ENCODE peak calls at places on chromosomes 13 and 19, in four cellular contexts. G is neural progenitor cell, W is PC-3, Z is GM23248. J is an unnamed sample.

GRCh38 chr13:84831666-84832657 is 949.7 kb upstream of the SLITRK1 start:
- DNase-seq in Z (no peak), W (no peak), G (no peak), J (no peak)

GRCh38 chr13:113906566-113906965 is 42.7 kb upstream of the GAS6 start:
- DNase-seq in W (no peak), Z (peak; percentile 21), G (no peak), J (no peak)

GRCh38 chr13:113049521-113049941 is 56.1 kb upstream of the F7 start:
- DNase-seq in W (no peak), Z (peak; percentile 17), G (no peak), J (no peak)

GRCh38 chr13:20521388-20521787 is 4.3 kb downstream of the CRYL1 start:
- DNase-seq in G (no peak), Z (no peak), W (no peak), J (no peak)

GRCh38 chr19:55593096-55593772 is 6.1 kb downstream of the FIZ1 start:
- DNase-seq in G (no peak), Z (no peak), W (no peak), J (no peak)

GRCh38 chr19:566403-566802 is 6.0 kb upstream of the BSG start:
- DNase-seq in G (no peak), W (no peak), Z (peak; percentile 56), J (no peak)

GRCh38 chr13:75518439-75519088 is 19.1 kb downstream of the COMMD6 start:
- DNase-seq in G (no peak), W (no peak), Z (no peak), J (no peak)

GRCh38 chr19:47503130-47503822 is 11.6 kb downstream of the NAPA start:
- DNase-seq in W (no peak), Z (no peak), G (no peak), J (no peak)

GRCh38 chr13:62305758-62306157 is 890.1 kb upstream of the PCDH20 start:
- DNase-seq in Z (no peak), W (no peak), G (peak; percentile 8), J (peak; percentile 58)

GRCh38 chr13:43006893-43007631 is 15.0 kb upstream of the EPSTI1 start:
- DNase-seq in Z (peak; percentile 63), W (peak; percentile 65), G (peak; percentile 6), J (no peak)

GRCh38 chr13:19305434-19305833 is 123.8 kb upstream of the TUBA3C start:
- DNase-seq in Z (no peak), G (no peak), W (no peak), J (no peak)

GRCh38 chr13:111474136-111475002 is 153.9 kb downstream of the TEX29 start:
- DNase-seq in W (peak; percentile 55), G (peak; percentile 74), Z (peak; percentile 71), J (peak; percentile 13)

GRCh38 chr19:12946092-12946845 is 607 bp downstream of the RAD23A start:
- DNase-seq in G (peak; percentile 94), W (peak; percentile 82), Z (peak; percentile 96), J (peak; percentile 67)

GRCh38 chr13:30690282-30691188 is 44.8 kb upstream of the ALOX5AP start:
- DNase-seq in W (peak; percentile 23), Z (peak; percentile 96), G (no peak), J (peak; percentile 73)

GRCh38 chr19:39303373-39304184 is 7.4 kb downstream of the IFNL1 start:
- DNase-seq in G (peak; percentile 31), W (no peak), Z (no peak), J (no peak)

GRCh38 chr19:40688294-40688693 is 2.2 kb downstream of the NUMBL start:
- DNase-seq in G (no peak), W (no peak), Z (no peak), J (no peak)

GRCh38 chr13:95698047-95698749 is 21.3 kb downstream of the DNAJC3 start:
- DNase-seq in Z (peak; percentile 40), W (peak; percentile 33), G (no peak), J (peak; percentile 1)

GRCh38 chr13:76307157-76307556 is 579.0 kb downstream of the KCTD12 start:
- DNase-seq in Z (no peak), G (peak; percentile 43), W (no peak), J (no peak)

GRCh38 chr19:15629003-15629880 is 11.5 kb upstream of the CYP4F3 start:
- DNase-seq in G (peak; percentile 5), W (peak; percentile 80), Z (peak; percentile 69), J (peak; percentile 73)

GRCh38 chr19:19751846-19752245 is 18.9 kb upstream of the ZNF14 start:
- DNase-seq in W (no peak), Z (no peak), G (no peak), J (no peak)

GRCh38 chr19:11264452-11265176 is 2.3 kb upstream of the DOCK6 start:
- DNase-seq in W (no peak), Z (no peak), G (no peak), J (peak; percentile 81)

GRCh38 chr13:61891420-61891819 is 475.8 kb upstream of the PCDH20 start:
- DNase-seq in Z (no peak), W (no peak), G (no peak), J (no peak)

GRCh38 chr19:55070755-55071502 is 4.7 kb upstream of the EPS8L1 start:
- DNase-seq in Z (peak; percentile 72), G (no peak), W (peak; percentile 99), J (no peak)

GRCh38 chr19:16019691-16020448 is 56.4 kb upstream of the TPM4 start:
- DNase-seq in W (no peak), G (no peak), Z (no peak), J (no peak)

GRCh38 chr13:109816112-109816978 is 30.0 kb upstream of the IRS2 start:
- DNase-seq in W (peak; percentile 31), G (no peak), Z (peak; percentile 20), J (no peak)

GRCh38 chr19:44757735-44758505 is 9.4 kb downstream of the BCL3 start:
- DNase-seq in W (no peak), Z (no peak), G (peak; percentile 90), J (no peak)

GRCh38 chr13:73702419-73703071 is 431.7 kb downstream of the KLF12 start:
- DNase-seq in Z (no peak), W (peak; percentile 45), G (no peak), J (peak; percentile 33)

GRCh38 chr19:3061214-3062161 is 807 bp downstream of the TLE5 start:
- DNase-seq in G (no peak), Z (peak; percentile 61), W (no peak), J (peak; percentile 83)

GRCh38 chr13:101640797-101641400 is 188.4 kb downstream of the ITGBL1 start:
- DNase-seq in G (no peak), W (peak; percentile 95), Z (peak; percentile 80), J (no peak)

GRCh38 chr13:95924389-95924994 is 128.7 kb downstream of the UGGT2 start:
- DNase-seq in Z (peak; percentile 89), W (peak; percentile 40), G (no peak), J (no peak)

GRCh38 chr19:2136796-2137195 is 14.6 kb downstream of the AP3D1 start:
- DNase-seq in G (no peak), W (no peak), Z (no peak), J (no peak)

GRCh38 chr19:2542341-2543069 is 66.6 kb downstream of the GADD45B start:
- DNase-seq in Z (no peak), G (no peak), W (no peak), J (no peak)

GRCh38 chr19:50776131-50776530 is 5.9 kb downstream of the GPR32 start:
- DNase-seq in G (no peak), W (no peak), Z (no peak), J (no peak)

GRCh38 chr19:38686530-38686888 is 39.1 kb downstream of the ACTN4 start:
- DNase-seq in G (no peak), Z (no peak), W (no peak), J (no peak)

GRCh38 chr13:48158290-48158689 is 63.4 kb upstream of the MED4 start:
- DNase-seq in Z (no peak), W (no peak), G (no peak), J (no peak)

DNA sequence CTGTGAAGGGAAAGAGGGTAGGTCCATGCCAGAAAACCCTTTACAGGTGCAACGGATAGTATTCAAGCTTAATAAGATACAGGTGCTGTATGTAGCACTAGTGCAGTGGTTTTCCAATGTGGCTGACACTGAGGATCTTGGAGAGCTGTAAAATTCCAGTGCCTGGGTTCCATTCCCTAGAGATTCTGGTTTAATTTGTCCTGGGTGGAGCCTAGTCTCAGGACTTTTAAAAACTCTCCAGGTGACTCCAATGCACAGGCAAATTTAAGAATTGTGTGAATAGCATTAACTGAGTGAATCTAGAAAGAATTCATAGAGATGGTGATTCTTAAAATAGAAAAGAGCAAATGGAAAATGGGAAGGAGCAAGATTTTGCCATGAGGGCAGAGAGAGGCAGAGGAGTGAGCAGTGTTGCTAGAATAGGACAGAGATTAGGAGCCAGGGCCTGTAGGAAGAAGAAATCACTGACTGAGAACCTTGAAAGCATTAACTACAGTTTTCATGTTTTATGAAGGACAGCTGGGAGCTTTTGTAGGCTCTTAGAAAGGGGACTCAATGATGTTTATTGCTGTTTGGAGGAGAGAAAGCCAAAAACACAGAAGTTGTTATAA is 261.8 kb downstream of the DLEU7 start:
- DNase-seq in Z (no peak), W (no peak), G (no peak), J (no peak)
- TF ChIP-seq EZH2phosphoT487 in Z (no peak), W (no peak), G (no peak), J (no peak)

GRCh38 chr13:27774169-27774568 is 18.1 kb upstream of the GSX1 start:
- DNase-seq in G (no peak), W (no peak), Z (no peak), J (peak; percentile 55)
- H3K27ac ChIP-seq in G (no peak overlapping the region), W (no peak overlapping the region), Z (no peak overlapping the region), J (no peak overlapping the region)

GRCh38 chr13:40983725-40984669 is 35.1 kb downstream of the ELF1 start:
- DNase-seq in W (no peak), Z (no peak), G (no peak), J (no peak)
- TF ChIP-seq EZH2phosphoT487 in W (no peak), Z (no peak), G (no peak), J (no peak)

DNA sequence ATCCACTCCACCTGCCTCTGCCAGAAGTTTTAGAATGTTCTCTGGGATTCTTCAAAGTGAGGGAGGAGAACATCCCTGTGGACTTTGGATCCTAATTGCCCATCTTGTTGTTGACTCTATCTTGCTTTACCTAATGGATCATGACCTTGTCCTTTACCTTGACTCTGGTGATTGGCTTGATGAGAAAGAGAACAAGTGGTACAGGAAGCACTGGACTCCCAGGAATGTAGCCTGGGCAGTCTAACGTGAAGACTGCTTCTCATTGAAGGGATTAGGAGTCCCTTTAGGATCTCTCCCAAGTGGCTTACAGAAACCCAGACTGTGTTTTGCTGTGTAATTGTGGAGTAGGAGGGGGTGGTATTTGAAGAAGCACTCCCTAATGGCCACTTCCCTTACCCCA is 63.9 kb downstream of the SLC10A2 start:
- DNase-seq in Z (no peak), G (no peak), W (no peak), J (no peak)
- H3K27ac ChIP-seq in Z (no peak overlapping the region), G (no peak overlapping the region), W (no peak overlapping the region), J (no peak overlapping the region)

GRCh38 chr13:68110178-68110768 is 880.1 kb upstream of the PCDH9 start:
- DNase-seq in Z (no peak), G (no peak), W (no peak), J (no peak)

DNA sequence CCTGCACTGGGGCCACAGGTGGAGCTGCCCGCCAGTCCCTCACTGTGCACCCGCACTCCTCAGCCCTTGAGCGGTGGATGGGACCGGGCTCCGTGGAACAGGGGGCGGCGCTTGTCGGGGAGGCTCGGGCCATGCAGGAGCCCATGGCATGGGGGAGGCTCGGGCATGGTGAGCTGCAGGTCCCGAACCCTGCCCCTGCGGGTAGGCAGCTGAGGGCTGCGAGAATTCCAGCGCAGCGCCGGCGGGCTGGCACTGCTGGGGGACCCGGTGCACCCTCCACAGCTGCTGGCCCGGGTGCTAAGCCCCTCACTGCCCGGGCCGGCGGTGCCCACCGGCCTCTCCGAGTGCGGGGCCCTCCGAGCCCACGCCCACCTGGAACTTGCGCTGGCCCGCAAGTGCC is 877.5 kb upstream of the PCDH9 start:
- DNase-seq in G (no peak), Z (no peak), W (no peak), J (no peak)
- TF ChIP-seq EZH2phosphoT487 in G (no peak), Z (no peak), W (no peak), J (no peak)